ENCODE peak calls at places on chromosomes 6 and 20, in seven cellular contexts. Z, D, K, W, F, P and E are unnamed samples.

GRCh38 chr6:161924516-161925116 is 650.8 kb upstream of the AGPAT4 start:
- DNase-seq in F (no peak), D (no peak), P (no peak), K (no peak), Z (no peak), W (no peak), E (no peak)

GRCh38 chr20:16518068-16518783 is 55.0 kb downstream of the KIF16B start:
- DNase-seq in Z (peak), K (peak), F (no peak), P (peak), D (no peak), W (no peak), E (no peak)

GRCh38 chr6:110541701-110542309 is 65.4 kb upstream of the SLC22A16 start:
- DNase-seq in D (no peak), P (no peak), Z (no peak), W (peak), F (no peak), K (peak), E (peak)

GRCh38 chr20:9514461-9515210 is at the start of gene LAMP5:
- DNase-seq in P (no peak), D (no peak), F (no peak), W (peak), Z (no peak), K (peak), E (no peak)

GRCh38 chr6:37680668-37681067 is 17.0 kb downstream of the MDGA1 start:
- DNase-seq in P (no peak), F (no peak), K (no peak), Z (no peak), D (no peak), W (no peak), E (no peak)

GRCh38 chr6:144062757-144063156 is 32.6 kb downstream of the SF3B5 start:
- DNase-seq in P (peak), K (no peak), D (no peak), W (no peak), Z (no peak), F (no peak), E (no peak)

GRCh38 chr6:71454083-71454482 is 165.5 kb downstream of the OGFRL1 start:
- DNase-seq in P (no peak), D (no peak), Z (no peak), K (no peak), F (no peak), W (no peak), E (no peak)

GRCh38 chr20:58196402-58197184 is 31.9 kb downstream of the ANKRD60 start:
- DNase-seq in K (no peak), D (no peak), W (no peak), P (peak), F (no peak), Z (no peak), E (no peak)

GRCh38 chr20:3800256-3800877 is 4.3 kb downstream of the CDC25B start:
- DNase-seq in K (peak), P (no peak), D (no peak), Z (no peak), F (no peak), W (peak), E (peak)